ENCODE peak calls at places on chromosomes 5 and 9, in four cellular contexts. One of them, this sample, is unnamed.

GRCh38 chr9:77770340-77770739 is 122.2 kb upstream of the GNA14 start:
- DNase-seq in HCT116: no peak
- DNase-seq in CD4-positive, alpha-beta memory T cell: no peak
- DNase-seq in fibroblast of pulmonary artery: no peak
- DNase-seq in this sample: no peak

GRCh38 chr9:97557606-97558095 is 56.2 kb downstream of the TMOD1 start:
- DNase-seq in HCT116: no peak
- DNase-seq in CD4-positive, alpha-beta memory T cell: no peak
- DNase-seq in fibroblast of pulmonary artery: peak; percentile 58
- DNase-seq in this sample: no peak

GRCh38 chr9:128027705-128028104 is 39.4 kb downstream of the NAIF1 start:
- DNase-seq in HCT116: no peak
- DNase-seq in CD4-positive, alpha-beta memory T cell: no peak
- DNase-seq in fibroblast of pulmonary artery: no peak
- DNase-seq in this sample: no peak

GRCh38 chr5:154713615-154714125 is 41.5 kb upstream of the LARP1 start:
- DNase-seq in HCT116: no peak
- DNase-seq in CD4-positive, alpha-beta memory T cell: no peak
- DNase-seq in fibroblast of pulmonary artery: no peak
- DNase-seq in this sample: no peak

GRCh38 chr9:89154651-89155336 is 23.8 kb downstream of the SHC3 start:
- DNase-seq in HCT116: peak; percentile 51
- DNase-seq in CD4-positive, alpha-beta memory T cell: peak; percentile 6
- DNase-seq in fibroblast of pulmonary artery: peak; percentile 89
- DNase-seq in this sample: no peak

GRCh38 chr5:10578869-10579268 is 15.0 kb downstream of the ANKRD33B start:
- DNase-seq in HCT116: no peak
- DNase-seq in CD4-positive, alpha-beta memory T cell: no peak
- DNase-seq in fibroblast of pulmonary artery: no peak
- DNase-seq in this sample: no peak

GRCh38 chr9:92714787-92715487 is 45.0 kb upstream of the IPPK start:
- DNase-seq in HCT116: no peak
- DNase-seq in CD4-positive, alpha-beta memory T cell: no peak
- DNase-seq in fibroblast of pulmonary artery: no peak
- DNase-seq in this sample: no peak

GRCh38 chr5:477247-477646 is 34.3 kb downstream of the EXOC3 start:
- DNase-seq in HCT116: no peak
- DNase-seq in CD4-positive, alpha-beta memory T cell: no peak
- DNase-seq in fibroblast of pulmonary artery: no peak
- DNase-seq in this sample: no peak

GRCh38 chr5:143679777-143680176 is 132.2 kb upstream of the HMHB1 start:
- DNase-seq in HCT116: no peak
- DNase-seq in CD4-positive, alpha-beta memory T cell: no peak
- DNase-seq in fibroblast of pulmonary artery: peak; percentile 6
- DNase-seq in this sample: no peak

GRCh38 chr5:74161171-74161570 is 479.4 kb downstream of the ENC1 start:
- DNase-seq in HCT116: no peak
- DNase-seq in CD4-positive, alpha-beta memory T cell: no peak
- DNase-seq in fibroblast of pulmonary artery: no peak
- DNase-seq in this sample: no peak

GRCh38 chr5:126988021-126988569 is 42.3 kb downstream of the MARCHF3 start:
- DNase-seq in HCT116: no peak
- DNase-seq in CD4-positive, alpha-beta memory T cell: peak; percentile 28
- DNase-seq in fibroblast of pulmonary artery: no peak
- DNase-seq in this sample: peak; percentile 45

GRCh38 chr9:9341203-9341602 is 1271.6 kb downstream of the PTPRD start:
- DNase-seq in HCT116: no peak
- DNase-seq in CD4-positive, alpha-beta memory T cell: no peak
- DNase-seq in fibroblast of pulmonary artery: no peak
- DNase-seq in this sample: no peak

GRCh38 chr5:10355071-10355889 is 1.8 kb downstream of the MARCHF6 start:
- DNase-seq in HCT116: no peak
- DNase-seq in CD4-positive, alpha-beta memory T cell: peak; percentile 35
- DNase-seq in fibroblast of pulmonary artery: peak; percentile 35
- DNase-seq in this sample: peak; percentile 57

GRCh38 chr9:108746864-108747263 is 108.9 kb downstream of the ACTL7B start:
- DNase-seq in HCT116: no peak
- DNase-seq in CD4-positive, alpha-beta memory T cell: no peak
- DNase-seq in fibroblast of pulmonary artery: peak; percentile 20
- DNase-seq in this sample: no peak

GRCh38 chr5:44603496-44604272 is 205.1 kb upstream of the MRPS30 start:
- DNase-seq in HCT116: peak; percentile 0
- DNase-seq in CD4-positive, alpha-beta memory T cell: no peak
- DNase-seq in fibroblast of pulmonary artery: no peak
- DNase-seq in this sample: no peak

GRCh38 chr5:131994533-131995226 is 16.8 kb downstream of the ACSL6 start:
- DNase-seq in HCT116: no peak
- DNase-seq in CD4-positive, alpha-beta memory T cell: no peak
- DNase-seq in fibroblast of pulmonary artery: no peak
- DNase-seq in this sample: no peak

DNA sequence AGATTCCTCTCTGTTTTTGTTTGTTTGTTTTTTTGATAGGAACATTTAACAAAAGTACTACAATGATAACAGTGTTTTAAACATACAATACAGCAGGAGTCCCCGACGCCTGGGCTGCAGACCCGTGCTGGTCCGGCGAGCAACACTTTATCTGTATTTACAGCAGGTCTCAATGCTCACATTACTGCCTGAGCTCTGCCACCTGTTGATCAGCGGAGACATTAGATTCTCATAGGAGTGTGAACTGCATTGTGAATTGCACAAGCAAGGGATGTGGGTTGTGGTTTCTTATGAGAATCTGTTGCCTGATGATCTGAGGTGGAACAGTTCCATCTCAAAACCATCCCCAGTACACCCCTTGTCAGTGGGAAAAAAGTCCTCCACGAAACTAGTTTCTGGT is 1068.5 kb upstream of the CDH10 start:
- DNase-seq in HCT116: no peak
- DNase-seq in CD4-positive, alpha-beta memory T cell: no peak
- DNase-seq in fibroblast of pulmonary artery: no peak
- DNase-seq in this sample: peak; percentile 0
- H3K4me3 ChIP-seq in HCT116: no peak overlapping the region
- H3K4me3 ChIP-seq in CD4-positive, alpha-beta memory T cell: no peak overlapping the region
- H3K4me3 ChIP-seq in fibroblast of pulmonary artery: no peak overlapping the region
- H3K4me3 ChIP-seq in this sample: no peak overlapping the region

DNA sequence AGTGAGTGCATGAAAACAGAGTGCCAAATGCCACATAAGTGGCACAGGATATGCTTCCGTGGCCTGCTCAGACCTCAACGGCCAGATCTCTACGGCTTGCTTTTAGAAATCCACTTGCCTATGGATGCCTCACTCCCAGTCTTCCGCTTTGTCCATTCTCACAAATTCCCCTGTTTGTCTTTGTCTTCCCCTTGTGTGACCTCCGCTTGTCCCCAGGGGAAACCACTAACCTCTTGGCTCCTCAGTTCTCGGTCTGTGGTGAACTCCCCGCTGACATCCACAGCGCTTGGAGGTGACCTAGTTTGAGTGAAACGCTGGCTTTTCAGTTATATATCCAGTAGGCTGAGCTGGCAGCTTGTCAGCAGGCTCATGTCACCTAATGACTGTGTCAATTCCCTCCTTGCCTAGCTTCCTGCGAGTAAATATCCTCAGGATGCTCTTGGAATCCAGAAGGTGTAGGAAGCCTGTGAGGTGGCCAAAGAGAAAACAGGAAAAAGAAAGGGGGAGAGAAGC is 101.4 kb upstream of the SPRY4 start:
- DNase-seq in HCT116: no peak
- DNase-seq in CD4-positive, alpha-beta memory T cell: peak; percentile 66
- DNase-seq in fibroblast of pulmonary artery: no peak
- DNase-seq in this sample: no peak
- H3K4me3 ChIP-seq in HCT116: no peak overlapping the region
- H3K4me3 ChIP-seq in CD4-positive, alpha-beta memory T cell: no peak overlapping the region
- H3K4me3 ChIP-seq in fibroblast of pulmonary artery: no peak overlapping the region
- H3K4me3 ChIP-seq in this sample: no peak overlapping the region

GRCh38 chr9:129491486-129491855 is 129.4 kb downstream of the C9orf50 start:
- DNase-seq in HCT116: no peak
- DNase-seq in CD4-positive, alpha-beta memory T cell: no peak
- DNase-seq in fibroblast of pulmonary artery: peak; percentile 28
- DNase-seq in this sample: no peak

GRCh38 chr9:129489838-129490582 is 130.9 kb downstream of the C9orf50 start:
- DNase-seq in HCT116: no peak
- DNase-seq in CD4-positive, alpha-beta memory T cell: peak; percentile 72
- DNase-seq in fibroblast of pulmonary artery: peak; percentile 67
- DNase-seq in this sample: no peak

GRCh38 chr9:129493714-129494047 is 127.2 kb downstream of the C9orf50 start:
- DNase-seq in HCT116: no peak
- DNase-seq in CD4-positive, alpha-beta memory T cell: no peak
- DNase-seq in fibroblast of pulmonary artery: no peak
- DNase-seq in this sample: no peak

GRCh38 chr9:129493002-129493713 is 127.7 kb downstream of the C9orf50 start:
- DNase-seq in HCT116: no peak
- DNase-seq in CD4-positive, alpha-beta memory T cell: no peak
- DNase-seq in fibroblast of pulmonary artery: no peak
- DNase-seq in this sample: no peak

GRCh38 chr9:129490583-129491485 is 130.1 kb downstream of the C9orf50 start:
- DNase-seq in HCT116: no peak
- DNase-seq in CD4-positive, alpha-beta memory T cell: no peak
- DNase-seq in fibroblast of pulmonary artery: no peak
- DNase-seq in this sample: no peak
- H3K4me3 ChIP-seq in HCT116: peak overlapping the region; percentile 58
- H3K4me3 ChIP-seq in CD4-positive, alpha-beta memory T cell: peak overlapping the region; percentile 43
- H3K4me3 ChIP-seq in fibroblast of pulmonary artery: peak overlapping the region; percentile 56
- H3K4me3 ChIP-seq in this sample: no peak overlapping the region

GRCh38 chr5:61277190-61277589 is 54.9 kb upstream of the ZSWIM6 start:
- DNase-seq in HCT116: no peak
- DNase-seq in CD4-positive, alpha-beta memory T cell: no peak
- DNase-seq in fibroblast of pulmonary artery: peak; percentile 76
- DNase-seq in this sample: peak; percentile 26
- H3K4me3 ChIP-seq in HCT116: no peak overlapping the region
- H3K4me3 ChIP-seq in CD4-positive, alpha-beta memory T cell: no peak overlapping the region
- H3K4me3 ChIP-seq in fibroblast of pulmonary artery: peak overlapping the region; percentile 2
- H3K4me3 ChIP-seq in this sample: no peak overlapping the region

GRCh38 chr5:68221488-68221887 is 5.9 kb downstream of the PIK3R1 start:
- DNase-seq in HCT116: no peak
- DNase-seq in CD4-positive, alpha-beta memory T cell: no peak
- DNase-seq in fibroblast of pulmonary artery: no peak
- DNase-seq in this sample: no peak
- H3K4me3 ChIP-seq in HCT116: no peak overlapping the region
- H3K4me3 ChIP-seq in CD4-positive, alpha-beta memory T cell: no peak overlapping the region
- H3K4me3 ChIP-seq in fibroblast of pulmonary artery: no peak overlapping the region
- H3K4me3 ChIP-seq in this sample: no peak overlapping the region

GRCh38 chr5:148653840-148654781 is at the start of gene HTR4:
- DNase-seq in HCT116: no peak
- DNase-seq in CD4-positive, alpha-beta memory T cell: no peak
- DNase-seq in fibroblast of pulmonary artery: no peak
- DNase-seq in this sample: no peak
- H3K4me3 ChIP-seq in HCT116: no peak within 1 kb of the TSS
- H3K4me3 ChIP-seq in CD4-positive, alpha-beta memory T cell: no peak within 1 kb of the TSS
- H3K4me3 ChIP-seq in fibroblast of pulmonary artery: no peak within 1 kb of the TSS
- H3K4me3 ChIP-seq in this sample: no peak within 1 kb of the TSS

GRCh38 chr5:181170996-181171395 is 23.6 kb downstream of the OR2V2 start:
- DNase-seq in HCT116: no peak
- DNase-seq in CD4-positive, alpha-beta memory T cell: no peak
- DNase-seq in fibroblast of pulmonary artery: no peak
- DNase-seq in this sample: no peak

GRCh38 chr5:181171782-181172181 is 24.4 kb downstream of the OR2V2 start:
- DNase-seq in HCT116: no peak
- DNase-seq in CD4-positive, alpha-beta memory T cell: no peak
- DNase-seq in fibroblast of pulmonary artery: no peak
- DNase-seq in this sample: no peak

GRCh38 chr5:181173027-181173419 is 25.6 kb downstream of the OR2V2 start:
- DNase-seq in HCT116: no peak
- DNase-seq in CD4-positive, alpha-beta memory T cell: no peak
- DNase-seq in fibroblast of pulmonary artery: no peak
- DNase-seq in this sample: no peak

GRCh38 chr5:181176258-181176952 is 28.6 kb downstream of the TRIM7 start:
- DNase-seq in HCT116: no peak
- DNase-seq in CD4-positive, alpha-beta memory T cell: no peak
- DNase-seq in fibroblast of pulmonary artery: no peak
- DNase-seq in this sample: no peak

GRCh38 chr5:181173420-181174342 is 26.3 kb downstream of the OR2V2 start:
- DNase-seq in HCT116: peak; percentile 86
- DNase-seq in CD4-positive, alpha-beta memory T cell: peak; percentile 53
- DNase-seq in fibroblast of pulmonary artery: peak; percentile 43
- DNase-seq in this sample: peak; percentile 88
- H3K4me3 ChIP-seq in HCT116: peak overlapping the region; percentile 58
- H3K4me3 ChIP-seq in CD4-positive, alpha-beta memory T cell: no peak overlapping the region
- H3K4me3 ChIP-seq in fibroblast of pulmonary artery: peak overlapping the region; percentile 10
- H3K4me3 ChIP-seq in this sample: peak overlapping the region; percentile 57

GRCh38 chr5:146880985-146881384 is 2.4 kb upstream of the PPP2R2B start:
- DNase-seq in HCT116: no peak
- DNase-seq in CD4-positive, alpha-beta memory T cell: no peak
- DNase-seq in fibroblast of pulmonary artery: no peak
- DNase-seq in this sample: no peak

GRCh38 chr5:146877783-146878470 is 630 bp downstream of the PPP2R2B start:
- DNase-seq in HCT116: no peak
- DNase-seq in CD4-positive, alpha-beta memory T cell: no peak
- DNase-seq in fibroblast of pulmonary artery: no peak
- DNase-seq in this sample: peak; percentile 3

GRCh38 chr5:146873186-146873917 is 5.2 kb downstream of the PPP2R2B start:
- DNase-seq in HCT116: no peak
- DNase-seq in CD4-positive, alpha-beta memory T cell: no peak
- DNase-seq in fibroblast of pulmonary artery: no peak
- DNase-seq in this sample: no peak

GRCh38 chr5:146878471-146879172 is at the start of gene PPP2R2B:
- DNase-seq in HCT116: no peak
- DNase-seq in CD4-positive, alpha-beta memory T cell: peak; percentile 45
- DNase-seq in fibroblast of pulmonary artery: peak; percentile 17
- DNase-seq in this sample: peak; percentile 11

GRCh38 chr5:146877178-146877681 is 1.3 kb downstream of the PPP2R2B start:
- DNase-seq in HCT116: no peak
- DNase-seq in CD4-positive, alpha-beta memory T cell: no peak
- DNase-seq in fibroblast of pulmonary artery: no peak
- DNase-seq in this sample: no peak
- H3K4me3 ChIP-seq in HCT116: no peak overlapping the region
- H3K4me3 ChIP-seq in CD4-positive, alpha-beta memory T cell: peak overlapping the region; percentile 57
- H3K4me3 ChIP-seq in fibroblast of pulmonary artery: no peak overlapping the region
- H3K4me3 ChIP-seq in this sample: no peak overlapping the region

DNA sequence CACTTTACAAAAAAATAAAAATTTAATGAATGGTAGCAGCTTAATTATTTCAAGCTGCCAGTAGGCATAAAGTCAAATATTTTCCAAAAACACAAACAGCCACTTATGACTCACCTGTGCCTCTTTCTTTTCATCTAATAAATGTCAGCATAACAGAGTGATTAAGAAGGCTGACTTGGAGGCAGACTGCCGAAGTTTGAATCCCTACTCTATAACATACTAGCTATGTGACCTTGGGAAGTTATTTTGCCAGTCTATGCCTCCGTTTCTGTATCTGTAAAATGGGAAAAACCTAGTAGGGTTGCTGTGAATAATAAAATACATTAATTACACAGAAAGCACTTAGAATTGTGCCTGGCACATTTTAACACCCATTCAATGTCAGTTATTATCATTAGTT is 33.8 kb downstream of the FANCC start:
- DNase-seq in HCT116: no peak
- DNase-seq in CD4-positive, alpha-beta memory T cell: no peak
- DNase-seq in fibroblast of pulmonary artery: no peak
- DNase-seq in this sample: no peak
- H3K4me3 ChIP-seq in HCT116: no peak overlapping the region
- H3K4me3 ChIP-seq in CD4-positive, alpha-beta memory T cell: no peak overlapping the region
- H3K4me3 ChIP-seq in fibroblast of pulmonary artery: no peak overlapping the region
- H3K4me3 ChIP-seq in this sample: no peak overlapping the region